ENCODE peak calls at places on chromosomes 7 and 10, in seven cellular contexts. One of them, this sample, is unnamed.
A peak's percentile ranks its signal among the peaks of the same experiment; 100 is the strongest.

GRCh38 chr7:29327455-29327854 is 132.9 kb downstream of the CHN2 start:
- DNase-seq in DMS 273 treated with DMSO at 0.1 percent for 48 hours: peak; percentile 99
- DNase-seq in hepatocyte: no peak
- DNase-seq in AML-193: no peak
- DNase-seq in activated naive CD4-positive, alpha-beta T cell treated with anti-CD3 and anti-CD28 coated beads for 36 hours: no peak
- DNase-seq in NCI-H146: peak; percentile 67
- DNase-seq in NCI-H748 treated with DMSO at 0.1 percent for 48 hours: peak; percentile 71
- DNase-seq in this sample: no peak

GRCh38 chr7:166370-167060 is 25.9 kb upstream of the FAM20C start:
- DNase-seq in hepatocyte: peak; percentile 37
- DNase-seq in NCI-H748 treated with DMSO at 0.1 percent for 48 hours: no peak
- DNase-seq in DMS 273 treated with DMSO at 0.1 percent for 48 hours: no peak
- DNase-seq in AML-193: no peak
- DNase-seq in NCI-H146: no peak
- DNase-seq in activated naive CD4-positive, alpha-beta T cell treated with anti-CD3 and anti-CD28 coated beads for 36 hours: no peak
- DNase-seq in this sample: no peak

GRCh38 chr7:600935-601334 is 81.3 kb upstream of the PDGFA start:
- DNase-seq in activated naive CD4-positive, alpha-beta T cell treated with anti-CD3 and anti-CD28 coated beads for 36 hours: no peak
- DNase-seq in AML-193: no peak
- DNase-seq in hepatocyte: no peak
- DNase-seq in DMS 273 treated with DMSO at 0.1 percent for 48 hours: no peak
- DNase-seq in NCI-H748 treated with DMSO at 0.1 percent for 48 hours: no peak
- DNase-seq in NCI-H146: no peak
- DNase-seq in this sample: no peak

GRCh38 chr10:120824864-120825263 is 26.3 kb upstream of the WDR11 start:
- DNase-seq in AML-193: peak; percentile 35
- DNase-seq in NCI-H748 treated with DMSO at 0.1 percent for 48 hours: no peak
- DNase-seq in NCI-H146: peak; percentile 62
- DNase-seq in hepatocyte: peak; percentile 58
- DNase-seq in activated naive CD4-positive, alpha-beta T cell treated with anti-CD3 and anti-CD28 coated beads for 36 hours: peak; percentile 25
- DNase-seq in DMS 273 treated with DMSO at 0.1 percent for 48 hours: no peak
- DNase-seq in this sample: peak; percentile 52

GRCh38 chr10:21526952-21527633 is 1.6 kb upstream of the SKIDA1 start:
- DNase-seq in NCI-H748 treated with DMSO at 0.1 percent for 48 hours: peak; percentile 44
- DNase-seq in activated naive CD4-positive, alpha-beta T cell treated with anti-CD3 and anti-CD28 coated beads for 36 hours: peak; percentile 42
- DNase-seq in NCI-H146: peak; percentile 94
- DNase-seq in hepatocyte: peak; percentile 77
- DNase-seq in AML-193: no peak
- DNase-seq in DMS 273 treated with DMSO at 0.1 percent for 48 hours: no peak
- DNase-seq in this sample: peak; percentile 83

GRCh38 chr10:117175901-117176534 is 21.3 kb upstream of the KCNK18 start:
- DNase-seq in hepatocyte: peak; percentile 87
- DNase-seq in NCI-H146: peak; percentile 70
- DNase-seq in NCI-H748 treated with DMSO at 0.1 percent for 48 hours: peak; percentile 18
- DNase-seq in AML-193: peak; percentile 28
- DNase-seq in activated naive CD4-positive, alpha-beta T cell treated with anti-CD3 and anti-CD28 coated beads for 36 hours: peak; percentile 88
- DNase-seq in DMS 273 treated with DMSO at 0.1 percent for 48 hours: peak; percentile 9
- DNase-seq in this sample: peak; percentile 84

GRCh38 chr10:31707578-31708411 is 220.8 kb downstream of the ARHGAP12 start:
- DNase-seq in AML-193: peak; percentile 83
- DNase-seq in NCI-H146: no peak
- DNase-seq in NCI-H748 treated with DMSO at 0.1 percent for 48 hours: no peak
- DNase-seq in activated naive CD4-positive, alpha-beta T cell treated with anti-CD3 and anti-CD28 coated beads for 36 hours: peak; percentile 85
- DNase-seq in DMS 273 treated with DMSO at 0.1 percent for 48 hours: peak; percentile 88
- DNase-seq in hepatocyte: peak; percentile 34
- DNase-seq in this sample: peak; percentile 14

GRCh38 chr10:17006631-17007161 is 122.9 kb downstream of the CUBN start:
- DNase-seq in hepatocyte: no peak
- DNase-seq in AML-193: no peak
- DNase-seq in NCI-H748 treated with DMSO at 0.1 percent for 48 hours: no peak
- DNase-seq in activated naive CD4-positive, alpha-beta T cell treated with anti-CD3 and anti-CD28 coated beads for 36 hours: no peak
- DNase-seq in NCI-H146: no peak
- DNase-seq in DMS 273 treated with DMSO at 0.1 percent for 48 hours: no peak
- DNase-seq in this sample: peak; percentile 54

GRCh38 chr7:81075150-81075549 is 156.3 kb upstream of the SEMA3C start:
- DNase-seq in AML-193: no peak
- DNase-seq in activated naive CD4-positive, alpha-beta T cell treated with anti-CD3 and anti-CD28 coated beads for 36 hours: no peak
- DNase-seq in hepatocyte: no peak
- DNase-seq in DMS 273 treated with DMSO at 0.1 percent for 48 hours: no peak
- DNase-seq in NCI-H146: no peak
- DNase-seq in NCI-H748 treated with DMSO at 0.1 percent for 48 hours: no peak
- DNase-seq in this sample: no peak

GRCh38 chr10:115094605-115095004 is 1.4 kb downstream of the ATRNL1 start:
- DNase-seq in AML-193: no peak
- DNase-seq in NCI-H748 treated with DMSO at 0.1 percent for 48 hours: no peak
- DNase-seq in NCI-H146: no peak
- DNase-seq in hepatocyte: no peak
- DNase-seq in DMS 273 treated with DMSO at 0.1 percent for 48 hours: no peak
- DNase-seq in activated naive CD4-positive, alpha-beta T cell treated with anti-CD3 and anti-CD28 coated beads for 36 hours: no peak
- DNase-seq in this sample: no peak

GRCh38 chr10:69963835-69964710 is 88.6 kb upstream of the MACROH2A2 start:
- DNase-seq in AML-193: no peak
- DNase-seq in DMS 273 treated with DMSO at 0.1 percent for 48 hours: no peak
- DNase-seq in activated naive CD4-positive, alpha-beta T cell treated with anti-CD3 and anti-CD28 coated beads for 36 hours: no peak
- DNase-seq in hepatocyte: no peak
- DNase-seq in NCI-H748 treated with DMSO at 0.1 percent for 48 hours: no peak
- DNase-seq in NCI-H146: no peak
- DNase-seq in this sample: no peak

GRCh38 chr7:11969627-11970026 is 137.6 kb upstream of the THSD7A start:
- DNase-seq in AML-193: no peak
- DNase-seq in NCI-H146: peak; percentile 0
- DNase-seq in NCI-H748 treated with DMSO at 0.1 percent for 48 hours: no peak
- DNase-seq in DMS 273 treated with DMSO at 0.1 percent for 48 hours: no peak
- DNase-seq in activated naive CD4-positive, alpha-beta T cell treated with anti-CD3 and anti-CD28 coated beads for 36 hours: no peak
- DNase-seq in hepatocyte: no peak
- DNase-seq in this sample: no peak

GRCh38 chr10:126906704-126907422 is 1.6 kb downstream of the DOCK1 start:
- DNase-seq in AML-193: no peak
- DNase-seq in DMS 273 treated with DMSO at 0.1 percent for 48 hours: no peak
- DNase-seq in hepatocyte: no peak
- DNase-seq in NCI-H146: no peak
- DNase-seq in NCI-H748 treated with DMSO at 0.1 percent for 48 hours: no peak
- DNase-seq in activated naive CD4-positive, alpha-beta T cell treated with anti-CD3 and anti-CD28 coated beads for 36 hours: no peak
- DNase-seq in this sample: no peak

GRCh38 chr10:60531006-60531405 is 141.3 kb upstream of the ANK3 start:
- DNase-seq in DMS 273 treated with DMSO at 0.1 percent for 48 hours: no peak
- DNase-seq in NCI-H748 treated with DMSO at 0.1 percent for 48 hours: no peak
- DNase-seq in NCI-H146: peak; percentile 34
- DNase-seq in hepatocyte: no peak
- DNase-seq in activated naive CD4-positive, alpha-beta T cell treated with anti-CD3 and anti-CD28 coated beads for 36 hours: no peak
- DNase-seq in AML-193: no peak
- DNase-seq in this sample: no peak

GRCh38 chr10:133458021-133458709 is 4.4 kb downstream of the SCART1 start:
- DNase-seq in AML-193: no peak
- DNase-seq in NCI-H748 treated with DMSO at 0.1 percent for 48 hours: no peak
- DNase-seq in DMS 273 treated with DMSO at 0.1 percent for 48 hours: no peak
- DNase-seq in NCI-H146: no peak
- DNase-seq in hepatocyte: no peak
- DNase-seq in activated naive CD4-positive, alpha-beta T cell treated with anti-CD3 and anti-CD28 coated beads for 36 hours: no peak
- DNase-seq in this sample: no peak

GRCh38 chr7:105916603-105917002 is 40.2 kb upstream of the ATXN7L1 start:
- DNase-seq in DMS 273 treated with DMSO at 0.1 percent for 48 hours: no peak
- DNase-seq in hepatocyte: no peak
- DNase-seq in NCI-H748 treated with DMSO at 0.1 percent for 48 hours: no peak
- DNase-seq in NCI-H146: no peak
- DNase-seq in activated naive CD4-positive, alpha-beta T cell treated with anti-CD3 and anti-CD28 coated beads for 36 hours: no peak
- DNase-seq in AML-193: no peak
- DNase-seq in this sample: no peak

GRCh38 chr10:35606423-35606822 is 1.3 kb downstream of the GJD4 start:
- DNase-seq in NCI-H146: no peak
- DNase-seq in hepatocyte: no peak
- DNase-seq in activated naive CD4-positive, alpha-beta T cell treated with anti-CD3 and anti-CD28 coated beads for 36 hours: no peak
- DNase-seq in DMS 273 treated with DMSO at 0.1 percent for 48 hours: no peak
- DNase-seq in AML-193: no peak
- DNase-seq in NCI-H748 treated with DMSO at 0.1 percent for 48 hours: no peak
- DNase-seq in this sample: no peak

GRCh38 chr7:12926236-12926635 is 238.8 kb downstream of the ARL4A start:
- DNase-seq in DMS 273 treated with DMSO at 0.1 percent for 48 hours: no peak
- DNase-seq in AML-193: no peak
- DNase-seq in NCI-H748 treated with DMSO at 0.1 percent for 48 hours: no peak
- DNase-seq in activated naive CD4-positive, alpha-beta T cell treated with anti-CD3 and anti-CD28 coated beads for 36 hours: no peak
- DNase-seq in NCI-H146: no peak
- DNase-seq in hepatocyte: no peak
- DNase-seq in this sample: peak; percentile 16

GRCh38 chr10:92238586-92239098 is 52.2 kb downstream of the CPEB3 start:
- DNase-seq in NCI-H146: peak; percentile 59
- DNase-seq in activated naive CD4-positive, alpha-beta T cell treated with anti-CD3 and anti-CD28 coated beads for 36 hours: no peak
- DNase-seq in AML-193: no peak
- DNase-seq in hepatocyte: peak; percentile 63
- DNase-seq in DMS 273 treated with DMSO at 0.1 percent for 48 hours: no peak
- DNase-seq in NCI-H748 treated with DMSO at 0.1 percent for 48 hours: no peak
- DNase-seq in this sample: no peak

This sample was measured in cardiac muscle cell.